ENCODE peak calls at places on chromosomes 11 and 22, in six cellular contexts. G, W, X, F, P and R are unnamed samples.
A peak's percentile ranks its signal among the peaks of the same experiment; 100 is the strongest.

GRCh38 chr22:29330753-29331152 is 15.3 kb upstream of the RASL10A start:
- DNase-seq in F (no peak), W (no peak), X (peak; percentile 85), G (no peak), P (no peak), R (no peak)

GRCh38 chr11:84430661-84431060 is 1144.5 kb upstream of the CCDC90B start:
- DNase-seq in X (no peak), G (no peak), W (peak; percentile 33), F (no peak), P (no peak), R (no peak)

GRCh38 chr11:37963440-37963839 is 1365.4 kb upstream of the RAG2 start:
- DNase-seq in P (peak; percentile 35), X (no peak), W (peak; percentile 41), G (no peak), F (no peak), R (no peak)

GRCh38 chr11:69646493-69647201 is 5.7 kb downstream of the CCND1 start:
- DNase-seq in G (no peak), W (no peak), P (no peak), X (no peak), F (no peak), R (no peak)

GRCh38 chr22:45096256-45096907 is 67.3 kb upstream of the NUP50 start:
- DNase-seq in F (no peak), G (peak; percentile 9), W (peak; percentile 85), P (peak; percentile 47), X (peak; percentile 67), R (peak; percentile 15)

GRCh38 chr11:57649826-57650738 is at the start of gene YPEL4:
- DNase-seq in P (no peak), F (no peak), X (peak; percentile 87), G (peak; percentile 74), W (peak; percentile 69), R (peak; percentile 86)

GRCh38 chr22:25054943-25055511 is 102.5 kb downstream of the KIAA1671 start:
- DNase-seq in W (no peak), P (no peak), F (no peak), X (no peak), G (no peak), R (no peak)

GRCh38 chr11:22192642-22193347 is at the start of gene ANO5:
- DNase-seq in W (peak; percentile 81), G (no peak), X (peak; percentile 7), P (peak; percentile 41), F (peak; percentile 77), R (no peak)

GRCh38 chr22:37479196-37479595 is 7.0 kb downstream of the MFNG start:
- DNase-seq in X (no peak), P (no peak), G (no peak), W (no peak), F (no peak), R (no peak)

GRCh38 chr11:83007477-83007876 is 64.2 kb downstream of the RAB30 start:
- DNase-seq in X (no peak), G (no peak), P (no peak), W (no peak), F (no peak), R (no peak)
- H3K4me1 ChIP-seq in X (peaks cover 23% of the 10 kb centered on the region), G (peaks cover 6% of the 10 kb centered on the region), P (no peaks in the 10 kb centered on the region), W (peaks cover 5% of the 10 kb centered on the region), F (peaks cover 22% of the 10 kb centered on the region), R (no peaks in the 10 kb centered on the region)

DNA sequence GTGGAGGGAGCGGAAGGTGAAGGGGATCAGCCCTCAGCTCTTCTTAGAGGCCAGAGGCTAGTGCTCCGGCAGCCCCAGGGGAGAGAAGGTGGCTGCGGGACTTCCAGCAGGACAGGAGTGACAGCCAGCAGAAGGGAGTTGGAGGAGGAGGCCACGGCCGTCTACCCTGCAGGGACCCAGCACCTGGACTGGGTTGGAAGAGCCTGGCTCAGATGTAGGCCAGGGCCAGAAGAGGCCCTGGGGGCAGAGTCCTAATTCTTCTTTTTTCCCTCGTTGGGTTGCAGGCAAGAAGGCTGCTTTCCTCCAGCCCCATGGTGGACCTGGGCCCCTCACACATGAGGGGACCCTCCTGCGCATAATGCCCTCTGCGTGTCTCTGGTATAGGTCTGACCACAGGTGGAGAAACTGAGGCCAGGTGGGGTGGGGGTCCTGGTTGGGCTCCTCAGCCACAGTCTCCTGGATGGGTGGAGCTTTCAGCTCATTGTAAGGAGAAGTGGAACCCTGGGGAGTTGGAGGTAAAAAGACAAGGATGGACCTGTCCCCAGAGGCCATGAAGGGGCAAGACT is 2.3 kb upstream of the MCAM start:
- DNase-seq in G (no peak), X (no peak), W (no peak), F (peak; percentile 58), P (no peak), R (no peak)
- H3K4me1 ChIP-seq in G (peaks cover 37% of the 10 kb centered on the region), X (peaks cover 55% of the 10 kb centered on the region), W (peaks cover 52% of the 10 kb centered on the region), F (peaks cover 69% of the 10 kb centered on the region), P (peaks cover 24% of the 10 kb centered on the region), R (peaks cover 10% of the 10 kb centered on the region)

GRCh38 chr11:67465190-67465522 is 3.9 kb downstream of the TMEM134 start:
- DNase-seq in G (no peak), F (no peak), P (no peak), W (peak; percentile 32), X (no peak), R (no peak)
- H3K4me1 ChIP-seq in G (peaks cover 39% of the 10 kb centered on the region), F (peaks cover 61% of the 10 kb centered on the region), P (no peaks in the 10 kb centered on the region), W (peaks cover 13% of the 10 kb centered on the region), X (peaks cover 4% of the 10 kb centered on the region), R (peaks cover 20% of the 10 kb centered on the region)

DNA sequence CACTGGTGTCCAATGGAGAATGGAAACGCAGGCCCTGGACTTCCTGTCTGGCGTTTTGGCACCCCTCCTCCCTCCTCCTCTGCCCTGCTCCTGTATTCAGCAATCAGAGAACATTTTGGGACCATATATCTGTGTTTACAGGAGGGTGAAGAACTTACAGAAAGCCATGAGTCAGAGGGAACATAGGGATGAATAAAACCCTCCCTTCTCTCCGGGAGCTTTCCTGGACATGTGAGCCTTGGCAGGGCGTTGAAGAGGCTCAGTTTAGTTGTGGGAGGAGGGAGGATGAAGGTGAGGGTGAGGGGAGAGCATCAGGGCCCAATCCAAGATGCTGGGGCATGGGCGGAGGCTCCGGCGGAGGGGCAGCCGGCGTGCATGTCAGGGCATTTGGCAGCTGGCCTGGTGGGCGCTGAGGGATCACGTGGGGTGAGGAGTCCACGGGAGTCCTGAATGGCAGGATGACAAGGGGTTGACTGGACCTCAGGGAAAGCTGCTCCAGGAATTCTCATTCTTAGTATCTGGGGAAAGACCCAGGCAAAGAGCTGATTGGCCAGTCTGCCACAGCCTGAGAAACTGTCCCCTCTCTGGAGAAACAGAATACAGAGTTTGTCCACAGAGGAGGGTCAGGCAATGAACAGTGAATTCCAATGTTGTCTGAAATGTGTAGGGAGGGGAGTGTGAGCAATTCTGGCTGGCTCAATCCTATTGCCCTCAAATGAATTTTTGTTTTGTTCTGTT is 28.9 kb downstream of the MICAL2 start:
- DNase-seq in W (no peak), F (no peak), X (peak; percentile 91), P (no peak), G (no peak), R (no peak)
- H3K4me1 ChIP-seq in W (no peaks in the 10 kb centered on the region), F (peaks cover 64% of the 10 kb centered on the region), X (peaks cover 43% of the 10 kb centered on the region), P (no peaks in the 10 kb centered on the region), G (peaks cover 36% of the 10 kb centered on the region), R (peaks cover 41% of the 10 kb centered on the region)

GRCh38 chr22:20526628-20527355 is 19.4 kb downstream of the MED15 start:
- DNase-seq in P (no peak), G (no peak), F (no peak), X (peak; percentile 76), W (no peak), R (no peak)
- H3K4me1 ChIP-seq in P (peaks cover 1% of the 10 kb centered on the region), G (peaks cover 69% of the 10 kb centered on the region), F (peaks cover 59% of the 10 kb centered on the region), X (peaks cover 46% of the 10 kb centered on the region), W (peaks cover 17% of the 10 kb centered on the region), R (peaks cover 25% of the 10 kb centered on the region)

GRCh38 chr22:22816171-22816514 is 71.5 kb upstream of the IGLL5 start:
- DNase-seq in W (no peak), P (no peak), X (no peak), F (no peak), G (no peak), R (no peak)
- H3K4me1 ChIP-seq in W (no peaks in the 10 kb centered on the region), P (no peaks in the 10 kb centered on the region), X (no peaks in the 10 kb centered on the region), F (no peaks in the 10 kb centered on the region), G (peaks cover 62% of the 10 kb centered on the region), R (peaks cover 72% of the 10 kb centered on the region)

GRCh38 chr22:31084811-31085492 is 3.8 kb downstream of the SMTN start:
- DNase-seq in P (peak; percentile 66), X (peak; percentile 93), W (peak; percentile 98), F (peak; percentile 96), G (peak; percentile 83), R (peak; percentile 82)
- H3K4me1 ChIP-seq in P (peaks cover 9% of the 10 kb centered on the region), X (no peaks in the 10 kb centered on the region), W (peaks cover 21% of the 10 kb centered on the region), F (peaks cover 69% of the 10 kb centered on the region), G (peaks cover 38% of the 10 kb centered on the region), R (peaks cover 13% of the 10 kb centered on the region)

GRCh38 chr11:12799373-12799835 is 125.2 kb downstream of the TEAD1 start:
- DNase-seq in G (no peak), X (no peak), F (no peak), P (no peak), W (no peak), R (no peak)

GRCh38 chr11:12797996-12798395 is 123.8 kb downstream of the TEAD1 start:
- DNase-seq in P (no peak), W (no peak), F (no peak), G (no peak), X (no peak), R (no peak)

GRCh38 chr11:12798609-12799011 is 124.4 kb downstream of the TEAD1 start:
- DNase-seq in G (no peak), W (no peak), F (no peak), P (no peak), X (no peak), R (no peak)

GRCh38 chr11:12801976-12802375 is 127.8 kb downstream of the TEAD1 start:
- DNase-seq in W (no peak), X (no peak), F (no peak), P (no peak), G (no peak), R (no peak)

GRCh38 chr11:12800032-12800671 is 125.9 kb downstream of the TEAD1 start:
- DNase-seq in X (peak; percentile 53), F (no peak), P (no peak), W (peak; percentile 46), G (no peak), R (no peak)
- H3K4me1 ChIP-seq in X (peaks cover 53% of the 10 kb centered on the region), F (peaks cover 59% of the 10 kb centered on the region), P (peaks cover 13% of the 10 kb centered on the region), W (peaks cover 57% of the 10 kb centered on the region), G (no peaks in the 10 kb centered on the region), R (no peaks in the 10 kb centered on the region)

GRCh38 chr11:3939211-3939610 is 83.7 kb downstream of the STIM1 start:
- DNase-seq in P (no peak), G (no peak), X (peak; percentile 91), F (no peak), W (no peak), R (no peak)
- H3K4me1 ChIP-seq in P (no peaks in the 10 kb centered on the region), G (peaks cover 65% of the 10 kb centered on the region), X (peaks cover 14% of the 10 kb centered on the region), F (peaks cover 69% of the 10 kb centered on the region), W (no peaks in the 10 kb centered on the region), R (peaks cover 49% of the 10 kb centered on the region)

GRCh38 chr11:66855574-66856495 is 1.0 kb upstream of the LRFN4 start:
- DNase-seq in F (peak; percentile 95), P (no peak), G (no peak), W (peak; percentile 96), X (peak; percentile 95), R (no peak)
- H3K4me1 ChIP-seq in F (peaks cover 32% of the 10 kb centered on the region), P (peaks cover 3% of the 10 kb centered on the region), G (peaks cover 6% of the 10 kb centered on the region), W (peaks cover 11% of the 10 kb centered on the region), X (peaks cover 6% of the 10 kb centered on the region), R (no peaks in the 10 kb centered on the region)